ENCODE peak calls at places on chromosomes 4 and X, in eight cellular contexts. One of them, this sample, is unnamed.

GRCh38 chr4:188941524-188942109 is 802.4 kb downstream of the TRIML1 start:
- DNase-seq in HCT116: peak; percentile 95
- DNase-seq in brain microvascular endothelial cell: peak; percentile 96
- DNase-seq in cardiac fibroblast: peak; percentile 98
- DNase-seq in lower leg skin: no peak
- DNase-seq in AG09309: peak; percentile 95
- DNase-seq in psoas muscle: no peak
- DNase-seq in heart left ventricle: no peak
- DNase-seq in this sample: peak; percentile 78

GRCh38 chr4:19947349-19947748 is 304.4 kb upstream of the SLIT2 start:
- DNase-seq in HCT116: no peak
- DNase-seq in brain microvascular endothelial cell: peak; percentile 76
- DNase-seq in cardiac fibroblast: peak; percentile 85
- DNase-seq in lower leg skin: no peak
- DNase-seq in AG09309: peak; percentile 78
- DNase-seq in psoas muscle: no peak
- DNase-seq in heart left ventricle: no peak
- DNase-seq in this sample: peak; percentile 86

GRCh38 chr4:140633951-140634350 is 65.2 kb upstream of the UCP1 start:
- DNase-seq in HCT116: no peak
- DNase-seq in brain microvascular endothelial cell: no peak
- DNase-seq in cardiac fibroblast: no peak
- DNase-seq in lower leg skin: no peak
- DNase-seq in AG09309: no peak
- DNase-seq in psoas muscle: no peak
- DNase-seq in heart left ventricle: no peak
- DNase-seq in this sample: no peak

GRCh38 chrX:152637649-152638442 is at the start of gene GABRQ:
- DNase-seq in HCT116: peak; percentile 54
- DNase-seq in brain microvascular endothelial cell: peak; percentile 40
- DNase-seq in cardiac fibroblast: peak; percentile 11
- DNase-seq in lower leg skin: no peak
- DNase-seq in AG09309: no peak
- DNase-seq in psoas muscle: no peak
- DNase-seq in heart left ventricle: no peak
- DNase-seq in this sample: peak; percentile 14

GRCh38 chr4:172124656-172125308 is 311.6 kb downstream of the GALNTL6 start:
- DNase-seq in HCT116: no peak
- DNase-seq in brain microvascular endothelial cell: no peak
- DNase-seq in cardiac fibroblast: no peak
- DNase-seq in lower leg skin: no peak
- DNase-seq in AG09309: no peak
- DNase-seq in psoas muscle: no peak
- DNase-seq in heart left ventricle: no peak
- DNase-seq in this sample: no peak

GRCh38 chr4:105572296-105572695 is 19.9 kb downstream of the ARHGEF38 start:
- DNase-seq in HCT116: no peak
- DNase-seq in brain microvascular endothelial cell: no peak
- DNase-seq in cardiac fibroblast: no peak
- DNase-seq in lower leg skin: no peak
- DNase-seq in AG09309: no peak
- DNase-seq in psoas muscle: no peak
- DNase-seq in heart left ventricle: no peak
- DNase-seq in this sample: no peak

GRCh38 chr4:115028682-115029385 is 84.6 kb downstream of the NDST4 start:
- DNase-seq in HCT116: no peak
- DNase-seq in brain microvascular endothelial cell: no peak
- DNase-seq in cardiac fibroblast: no peak
- DNase-seq in lower leg skin: no peak
- DNase-seq in AG09309: no peak
- DNase-seq in psoas muscle: no peak
- DNase-seq in heart left ventricle: no peak
- DNase-seq in this sample: no peak

GRCh38 chr4:182775075-182775474 is 142.1 kb downstream of the DCTD start:
- DNase-seq in HCT116: no peak
- DNase-seq in brain microvascular endothelial cell: no peak
- DNase-seq in cardiac fibroblast: no peak
- DNase-seq in lower leg skin: no peak
- DNase-seq in AG09309: no peak
- DNase-seq in psoas muscle: no peak
- DNase-seq in heart left ventricle: no peak
- DNase-seq in this sample: no peak

GRCh38 chr4:39883645-39884044 is 94.1 kb downstream of the PDS5A start:
- DNase-seq in HCT116: no peak
- DNase-seq in brain microvascular endothelial cell: peak; percentile 45
- DNase-seq in cardiac fibroblast: peak; percentile 16
- DNase-seq in lower leg skin: no peak
- DNase-seq in AG09309: no peak
- DNase-seq in psoas muscle: no peak
- DNase-seq in heart left ventricle: no peak
- DNase-seq in this sample: no peak

GRCh38 chr4:72449705-72450104 is 119.3 kb downstream of the ADAMTS3 start:
- DNase-seq in HCT116: no peak
- DNase-seq in brain microvascular endothelial cell: no peak
- DNase-seq in cardiac fibroblast: peak; percentile 8
- DNase-seq in lower leg skin: no peak
- DNase-seq in AG09309: peak; percentile 27
- DNase-seq in psoas muscle: no peak
- DNase-seq in heart left ventricle: no peak
- DNase-seq in this sample: peak; percentile 41

GRCh38 chr4:41657561-41657960 is 91.0 kb downstream of the PHOX2B start:
- DNase-seq in HCT116: no peak
- DNase-seq in brain microvascular endothelial cell: no peak
- DNase-seq in cardiac fibroblast: no peak
- DNase-seq in lower leg skin: no peak
- DNase-seq in AG09309: no peak
- DNase-seq in psoas muscle: no peak
- DNase-seq in heart left ventricle: no peak
- DNase-seq in this sample: no peak

GRCh38 chr4:118683513-118683912 is 1.7 kb upstream of the METTL14 start:
- DNase-seq in HCT116: no peak
- DNase-seq in brain microvascular endothelial cell: no peak
- DNase-seq in cardiac fibroblast: peak; percentile 11
- DNase-seq in lower leg skin: no peak
- DNase-seq in AG09309: no peak
- DNase-seq in psoas muscle: no peak
- DNase-seq in heart left ventricle: no peak
- DNase-seq in this sample: peak; percentile 10

GRCh38 chrX:44016906-44017305 is 43.7 kb upstream of the NDP start:
- DNase-seq in HCT116: no peak
- DNase-seq in brain microvascular endothelial cell: no peak
- DNase-seq in cardiac fibroblast: no peak
- DNase-seq in lower leg skin: no peak
- DNase-seq in AG09309: no peak
- DNase-seq in psoas muscle: no peak
- DNase-seq in heart left ventricle: no peak
- DNase-seq in this sample: no peak

GRCh38 chr4:33060873-33061542 is 2340.8 kb downstream of the PCDH7 start:
- DNase-seq in HCT116: peak; percentile 68
- DNase-seq in brain microvascular endothelial cell: peak; percentile 50
- DNase-seq in cardiac fibroblast: peak; percentile 60
- DNase-seq in lower leg skin: no peak
- DNase-seq in AG09309: no peak
- DNase-seq in psoas muscle: peak; percentile 47
- DNase-seq in heart left ventricle: no peak
- DNase-seq in this sample: peak; percentile 31

GRCh38 chr4:139896242-139896752 is 230.7 kb downstream of the MGST2 start:
- DNase-seq in HCT116: no peak
- DNase-seq in brain microvascular endothelial cell: no peak
- DNase-seq in cardiac fibroblast: no peak
- DNase-seq in lower leg skin: no peak
- DNase-seq in AG09309: no peak
- DNase-seq in psoas muscle: no peak
- DNase-seq in heart left ventricle: no peak
- DNase-seq in this sample: no peak

GRCh38 chr4:114012749-114013148 is 33.3 kb upstream of the ARSJ start:
- DNase-seq in HCT116: no peak
- DNase-seq in brain microvascular endothelial cell: no peak
- DNase-seq in cardiac fibroblast: no peak
- DNase-seq in lower leg skin: no peak
- DNase-seq in AG09309: no peak
- DNase-seq in psoas muscle: no peak
- DNase-seq in heart left ventricle: no peak
- DNase-seq in this sample: no peak

GRCh38 chr4:1315838-1316536 is 26.3 kb downstream of the MAEA start:
- DNase-seq in HCT116: no peak
- DNase-seq in brain microvascular endothelial cell: no peak
- DNase-seq in cardiac fibroblast: no peak
- DNase-seq in lower leg skin: no peak
- DNase-seq in AG09309: no peak
- DNase-seq in psoas muscle: no peak
- DNase-seq in heart left ventricle: peak; percentile 21
- DNase-seq in this sample: no peak

GRCh38 chr4:52566136-52567031 is 92.7 kb downstream of the USP46 start:
- DNase-seq in HCT116: no peak
- DNase-seq in brain microvascular endothelial cell: no peak
- DNase-seq in cardiac fibroblast: peak; percentile 27
- DNase-seq in lower leg skin: no peak
- DNase-seq in AG09309: no peak
- DNase-seq in psoas muscle: no peak
- DNase-seq in heart left ventricle: no peak
- DNase-seq in this sample: peak; percentile 19

GRCh38 chr4:160983035-160983434 is 1180.8 kb downstream of the FSTL5 start:
- DNase-seq in HCT116: no peak
- DNase-seq in brain microvascular endothelial cell: no peak
- DNase-seq in cardiac fibroblast: no peak
- DNase-seq in lower leg skin: no peak
- DNase-seq in AG09309: no peak
- DNase-seq in psoas muscle: no peak
- DNase-seq in heart left ventricle: no peak
- DNase-seq in this sample: no peak

GRCh38 chr4:160980091-160980490 is 1183.7 kb downstream of the FSTL5 start:
- DNase-seq in HCT116: no peak
- DNase-seq in brain microvascular endothelial cell: no peak
- DNase-seq in cardiac fibroblast: no peak
- DNase-seq in lower leg skin: no peak
- DNase-seq in AG09309: no peak
- DNase-seq in psoas muscle: no peak
- DNase-seq in heart left ventricle: no peak
- DNase-seq in this sample: no peak

DNA sequence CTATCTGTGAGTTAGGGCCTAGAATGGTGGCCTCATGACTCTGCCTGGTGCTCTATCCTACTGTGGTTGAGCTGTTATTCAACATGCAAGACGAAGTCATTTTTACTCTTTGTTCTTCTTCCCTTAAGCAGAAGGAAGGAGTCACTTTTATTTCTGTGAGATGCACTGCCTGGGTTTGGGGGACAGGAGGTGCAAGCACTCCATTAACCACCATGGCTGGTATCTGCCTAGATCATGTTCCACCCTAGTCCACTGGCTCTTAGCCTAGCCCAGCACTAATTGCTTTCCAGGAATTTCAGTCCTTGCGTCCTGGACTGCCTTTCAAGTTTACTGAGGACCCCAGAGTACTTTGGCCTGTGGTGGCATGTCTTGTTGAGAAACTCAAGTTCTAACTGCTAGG is 1182.7 kb downstream of the FSTL5 start:
- DNase-seq in HCT116: no peak
- DNase-seq in brain microvascular endothelial cell: no peak
- DNase-seq in cardiac fibroblast: no peak
- DNase-seq in lower leg skin: no peak
- DNase-seq in AG09309: no peak
- DNase-seq in psoas muscle: no peak
- DNase-seq in heart left ventricle: no peak
- DNase-seq in this sample: no peak
- TF ChIP-seq CTCF in HCT116: no peak
- TF ChIP-seq CTCF in brain microvascular endothelial cell: no peak
- TF ChIP-seq CTCF in cardiac fibroblast: no peak
- TF ChIP-seq CTCF in lower leg skin: no peak
- TF ChIP-seq CTCF in AG09309: no peak
- TF ChIP-seq CTCF in psoas muscle: no peak
- TF ChIP-seq CTCF in heart left ventricle: no peak
- TF ChIP-seq CTCF in this sample: no peak

DNA sequence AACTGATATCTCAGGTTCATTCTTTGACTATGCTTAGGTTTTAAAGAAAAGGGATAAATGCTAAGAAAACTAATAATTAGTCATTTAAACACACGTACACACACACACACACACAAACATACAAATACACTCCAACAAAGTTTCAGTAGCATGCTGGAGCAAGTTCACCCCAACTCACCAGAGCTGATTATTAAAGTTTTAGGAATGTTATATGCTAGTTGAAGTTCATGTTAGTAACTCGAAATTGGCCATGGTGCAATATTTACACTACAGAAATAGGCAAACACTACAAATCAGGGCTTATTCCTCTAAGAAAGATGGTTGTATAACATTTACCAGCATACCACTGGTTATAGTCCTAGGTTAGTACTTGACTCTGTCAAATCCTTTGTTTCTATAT is 384.0 kb upstream of the DIPK2B start:
- DNase-seq in HCT116: no peak
- DNase-seq in brain microvascular endothelial cell: no peak
- DNase-seq in cardiac fibroblast: no peak
- DNase-seq in lower leg skin: no peak
- DNase-seq in AG09309: no peak
- DNase-seq in psoas muscle: no peak
- DNase-seq in heart left ventricle: no peak
- DNase-seq in this sample: no peak
- H3K4me3 ChIP-seq in HCT116: no peak overlapping the region
- H3K4me3 ChIP-seq in brain microvascular endothelial cell: no peak overlapping the region
- H3K4me3 ChIP-seq in cardiac fibroblast: no peak overlapping the region
- H3K4me3 ChIP-seq in lower leg skin: no peak overlapping the region
- H3K4me3 ChIP-seq in AG09309: no peak overlapping the region
- H3K4me3 ChIP-seq in psoas muscle: no peak overlapping the region
- H3K4me3 ChIP-seq in heart left ventricle: no peak overlapping the region
- H3K4me3 ChIP-seq in this sample: no peak overlapping the region

GRCh38 chrX:47311857-47312774 is 58.3 kb upstream of the ZNF157 start:
- DNase-seq in HCT116: peak; percentile 35
- DNase-seq in brain microvascular endothelial cell: peak; percentile 42
- DNase-seq in cardiac fibroblast: peak; percentile 76
- DNase-seq in lower leg skin: no peak
- DNase-seq in AG09309: peak; percentile 32
- DNase-seq in psoas muscle: no peak
- DNase-seq in heart left ventricle: peak; percentile 30
- DNase-seq in this sample: peak; percentile 68
- TF ChIP-seq CTCF in HCT116: peak; percentile 53
- TF ChIP-seq CTCF in brain microvascular endothelial cell: peak; percentile 79
- TF ChIP-seq CTCF in cardiac fibroblast: peak; percentile 76
- TF ChIP-seq CTCF in lower leg skin: no peak
- TF ChIP-seq CTCF in AG09309: peak; percentile 71
- TF ChIP-seq CTCF in psoas muscle: peak; percentile 24
- TF ChIP-seq CTCF in heart left ventricle: peak; percentile 27
- TF ChIP-seq CTCF in this sample: peak; percentile 56

GRCh38 chr4:150588341-150588740 is 6.4 kb downstream of the MAB21L2 start:
- DNase-seq in HCT116: no peak
- DNase-seq in brain microvascular endothelial cell: no peak
- DNase-seq in cardiac fibroblast: no peak
- DNase-seq in lower leg skin: no peak
- DNase-seq in AG09309: no peak
- DNase-seq in psoas muscle: no peak
- DNase-seq in heart left ventricle: no peak
- DNase-seq in this sample: no peak
- H3K4me3 ChIP-seq in HCT116: no peak overlapping the region
- H3K4me3 ChIP-seq in brain microvascular endothelial cell: no peak overlapping the region
- H3K4me3 ChIP-seq in cardiac fibroblast: no peak overlapping the region
- H3K4me3 ChIP-seq in lower leg skin: no peak overlapping the region
- H3K4me3 ChIP-seq in AG09309: no peak overlapping the region
- H3K4me3 ChIP-seq in psoas muscle: no peak overlapping the region
- H3K4me3 ChIP-seq in heart left ventricle: no peak overlapping the region
- H3K4me3 ChIP-seq in this sample: no peak overlapping the region

GRCh38 chrX:84046403-84046984 is 141.5 kb downstream of the RPS6KA6 start:
- DNase-seq in HCT116: no peak
- DNase-seq in brain microvascular endothelial cell: no peak
- DNase-seq in cardiac fibroblast: peak; percentile 41
- DNase-seq in lower leg skin: no peak
- DNase-seq in AG09309: no peak
- DNase-seq in psoas muscle: no peak
- DNase-seq in heart left ventricle: no peak
- DNase-seq in this sample: peak; percentile 19
- TF ChIP-seq CTCF in HCT116: peak; percentile 40
- TF ChIP-seq CTCF in brain microvascular endothelial cell: peak; percentile 80
- TF ChIP-seq CTCF in cardiac fibroblast: peak; percentile 57
- TF ChIP-seq CTCF in lower leg skin: no peak
- TF ChIP-seq CTCF in AG09309: peak; percentile 78
- TF ChIP-seq CTCF in psoas muscle: peak; percentile 50
- TF ChIP-seq CTCF in heart left ventricle: peak; percentile 37
- TF ChIP-seq CTCF in this sample: peak; percentile 71

This sample was measured in fibroblast of the aortic adventitia.